ENCODE peak calls at places on chromosomes 3 and 15, in eight cellular contexts. One of them, this sample, is unnamed.

GRCh38 chr15:37995461-37996347 is 61.3 kb downstream of the TMCO5A start:
- DNase-seq in putamen: peak; percentile 78
- DNase-seq in activated CD8-positive, alpha-beta memory T cell treated with anti-CD3 and anti-CD28 coated beads for 1 hour: no peak
- DNase-seq in hippocampal formation: peak; percentile 23
- DNase-seq in RWPE1: peak; percentile 42
- DNase-seq in stimulated activated CD8-positive, alpha-beta memory T cell treated with anti-CD3 and anti-CD28 coated beads, Interleukin-4, amount 100 ng/mL, for 1 hour: no peak
- DNase-seq in CD4-positive, CD25-positive, alpha-beta regulatory T cell: peak; percentile 6
- DNase-seq in D341Med: no peak
- DNase-seq in this sample: no peak

GRCh38 chr3:141401584-141402475 is 33.5 kb downstream of the ZBTB38 start:
- DNase-seq in putamen: no peak
- DNase-seq in activated CD8-positive, alpha-beta memory T cell treated with anti-CD3 and anti-CD28 coated beads for 1 hour: peak; percentile 42
- DNase-seq in hippocampal formation: peak; percentile 78
- DNase-seq in RWPE1: peak; percentile 41
- DNase-seq in stimulated activated CD8-positive, alpha-beta memory T cell treated with anti-CD3 and anti-CD28 coated beads, Interleukin-4, amount 100 ng/mL, for 1 hour: no peak
- DNase-seq in CD4-positive, CD25-positive, alpha-beta regulatory T cell: peak; percentile 53
- DNase-seq in D341Med: peak; percentile 68
- DNase-seq in this sample: peak; percentile 86

GRCh38 chr15:80177151-80177550 is 24.4 kb downstream of the FAH start:
- DNase-seq in putamen: no peak
- DNase-seq in activated CD8-positive, alpha-beta memory T cell treated with anti-CD3 and anti-CD28 coated beads for 1 hour: no peak
- DNase-seq in hippocampal formation: no peak
- DNase-seq in RWPE1: no peak
- DNase-seq in stimulated activated CD8-positive, alpha-beta memory T cell treated with anti-CD3 and anti-CD28 coated beads, Interleukin-4, amount 100 ng/mL, for 1 hour: no peak
- DNase-seq in CD4-positive, CD25-positive, alpha-beta regulatory T cell: no peak
- DNase-seq in D341Med: no peak
- DNase-seq in this sample: no peak

GRCh38 chr3:150038830-150039229 is 68.1 kb upstream of the PFN2 start:
- DNase-seq in putamen: no peak
- DNase-seq in activated CD8-positive, alpha-beta memory T cell treated with anti-CD3 and anti-CD28 coated beads for 1 hour: no peak
- DNase-seq in hippocampal formation: no peak
- DNase-seq in RWPE1: no peak
- DNase-seq in stimulated activated CD8-positive, alpha-beta memory T cell treated with anti-CD3 and anti-CD28 coated beads, Interleukin-4, amount 100 ng/mL, for 1 hour: no peak
- DNase-seq in CD4-positive, CD25-positive, alpha-beta regulatory T cell: no peak
- DNase-seq in D341Med: no peak
- DNase-seq in this sample: no peak

GRCh38 chr3:169026543-169027181 is 636.9 kb downstream of the MECOM start:
- DNase-seq in putamen: no peak
- DNase-seq in activated CD8-positive, alpha-beta memory T cell treated with anti-CD3 and anti-CD28 coated beads for 1 hour: no peak
- DNase-seq in hippocampal formation: no peak
- DNase-seq in RWPE1: peak; percentile 77
- DNase-seq in stimulated activated CD8-positive, alpha-beta memory T cell treated with anti-CD3 and anti-CD28 coated beads, Interleukin-4, amount 100 ng/mL, for 1 hour: no peak
- DNase-seq in CD4-positive, CD25-positive, alpha-beta regulatory T cell: no peak
- DNase-seq in D341Med: no peak
- DNase-seq in this sample: no peak

GRCh38 chr3:24123596-24123995 is 178.5 kb downstream of the NR1D2 start:
- DNase-seq in putamen: no peak
- DNase-seq in activated CD8-positive, alpha-beta memory T cell treated with anti-CD3 and anti-CD28 coated beads for 1 hour: no peak
- DNase-seq in hippocampal formation: no peak
- DNase-seq in RWPE1: no peak
- DNase-seq in stimulated activated CD8-positive, alpha-beta memory T cell treated with anti-CD3 and anti-CD28 coated beads, Interleukin-4, amount 100 ng/mL, for 1 hour: no peak
- DNase-seq in CD4-positive, CD25-positive, alpha-beta regulatory T cell: no peak
- DNase-seq in D341Med: no peak
- DNase-seq in this sample: no peak

GRCh38 chr3:132726341-132726823 is 4.2 kb upstream of the NPHP3 start:
- DNase-seq in putamen: peak; percentile 26
- DNase-seq in activated CD8-positive, alpha-beta memory T cell treated with anti-CD3 and anti-CD28 coated beads for 1 hour: no peak
- DNase-seq in hippocampal formation: no peak
- DNase-seq in RWPE1: peak; percentile 16
- DNase-seq in stimulated activated CD8-positive, alpha-beta memory T cell treated with anti-CD3 and anti-CD28 coated beads, Interleukin-4, amount 100 ng/mL, for 1 hour: no peak
- DNase-seq in CD4-positive, CD25-positive, alpha-beta regulatory T cell: peak; percentile 70
- DNase-seq in D341Med: peak; percentile 31
- DNase-seq in this sample: no peak

GRCh38 chr15:58575045-58575786 is 143.4 kb downstream of the LIPC start:
- DNase-seq in putamen: no peak
- DNase-seq in activated CD8-positive, alpha-beta memory T cell treated with anti-CD3 and anti-CD28 coated beads for 1 hour: no peak
- DNase-seq in hippocampal formation: no peak
- DNase-seq in RWPE1: no peak
- DNase-seq in stimulated activated CD8-positive, alpha-beta memory T cell treated with anti-CD3 and anti-CD28 coated beads, Interleukin-4, amount 100 ng/mL, for 1 hour: no peak
- DNase-seq in CD4-positive, CD25-positive, alpha-beta regulatory T cell: no peak
- DNase-seq in D341Med: no peak
- DNase-seq in this sample: no peak

GRCh38 chr15:69736161-69736560 is 283.5 kb downstream of the RPLP1 start:
- DNase-seq in putamen: no peak
- DNase-seq in activated CD8-positive, alpha-beta memory T cell treated with anti-CD3 and anti-CD28 coated beads for 1 hour: no peak
- DNase-seq in hippocampal formation: no peak
- DNase-seq in RWPE1: no peak
- DNase-seq in stimulated activated CD8-positive, alpha-beta memory T cell treated with anti-CD3 and anti-CD28 coated beads, Interleukin-4, amount 100 ng/mL, for 1 hour: no peak
- DNase-seq in CD4-positive, CD25-positive, alpha-beta regulatory T cell: no peak
- DNase-seq in D341Med: no peak
- DNase-seq in this sample: no peak

GRCh38 chr15:60115579-60116415 is 111.7 kb downstream of the FOXB1 start:
- DNase-seq in putamen: no peak
- DNase-seq in activated CD8-positive, alpha-beta memory T cell treated with anti-CD3 and anti-CD28 coated beads for 1 hour: no peak
- DNase-seq in hippocampal formation: no peak
- DNase-seq in RWPE1: peak; percentile 9
- DNase-seq in stimulated activated CD8-positive, alpha-beta memory T cell treated with anti-CD3 and anti-CD28 coated beads, Interleukin-4, amount 100 ng/mL, for 1 hour: no peak
- DNase-seq in CD4-positive, CD25-positive, alpha-beta regulatory T cell: no peak
- DNase-seq in D341Med: no peak
- DNase-seq in this sample: no peak

GRCh38 chr15:101494251-101494796 is 4.8 kb upstream of the PCSK6 start:
- DNase-seq in putamen: no peak
- DNase-seq in activated CD8-positive, alpha-beta memory T cell treated with anti-CD3 and anti-CD28 coated beads for 1 hour: no peak
- DNase-seq in hippocampal formation: no peak
- DNase-seq in RWPE1: no peak
- DNase-seq in stimulated activated CD8-positive, alpha-beta memory T cell treated with anti-CD3 and anti-CD28 coated beads, Interleukin-4, amount 100 ng/mL, for 1 hour: no peak
- DNase-seq in CD4-positive, CD25-positive, alpha-beta regulatory T cell: no peak
- DNase-seq in D341Med: no peak
- DNase-seq in this sample: peak; percentile 51

This sample was measured in osteocyte.